ENCODE peak calls at places on chromosome 11, in four cellular contexts. H is colonic mucosa, R is A549, Q is psoas muscle. U is an unnamed sample. For H3K4me1, the result is how much of the 10 kb centered on the place peaks cover.

GRCh38 chr11:100855466-100856067 is 168.5 kb downstream of the ARHGAP42 start:
- DNase-seq in H (no peak), Q (no peak), R (peak), U (no peak)

GRCh38 chr11:24794064-24794463 is 297.2 kb downstream of the LUZP2 start:
- DNase-seq in H (no peak), Q (no peak), R (no peak), U (no peak)

GRCh38 chr11:117862019-117862725 is 14.3 kb downstream of the FXYD6 start:
- DNase-seq in H (no peak), Q (no peak), R (no peak), U (no peak)

GRCh38 chr11:64400667-64401066 is 41.7 kb downstream of the RPS6KA4 start:
- DNase-seq in H (no peak), R (no peak), Q (no peak), U (no peak)

GRCh38 chr11:35087648-35088047 is 51.3 kb upstream of the CD44 start:
- DNase-seq in H (no peak), R (no peak), Q (no peak), U (no peak)

GRCh38 chr11:24298126-24298525 is 198.7 kb upstream of the LUZP2 start:
- DNase-seq in Q (no peak), R (no peak), H (no peak), U (no peak)

GRCh38 chr11:71153005-71153395 is 99.4 kb downstream of the SHANK2 start:
- DNase-seq in H (peak), R (peak), Q (no peak), U (no peak)

GRCh38 chr11:111429066-111429506 is 50.0 kb upstream of the POU2AF1 start:
- DNase-seq in Q (peak), H (peak), R (no peak), U (no peak)

GRCh38 chr11:125519865-125520834 is 24.1 kb upstream of the FEZ1 start:
- DNase-seq in R (no peak), H (no peak), Q (no peak), U (no peak)

GRCh38 chr11:99371257-99371656 is 350.5 kb downstream of the CNTN5 start:
- DNase-seq in H (no peak), Q (no peak), R (no peak), U (no peak)

GRCh38 chr11:2321311-2321683 is 19.5 kb downstream of the TSPAN32 start:
- DNase-seq in H (no peak), R (no peak), Q (no peak), U (no peak)

GRCh38 chr11:10539339-10539738 is 1.6 kb downstream of the RNF141 start:
- DNase-seq in H (no peak), R (peak), Q (no peak), U (no peak)

GRCh38 chr11:94028436-94028835 is 7.3 kb downstream of the HEPHL1 start:
- DNase-seq in H (no peak), R (no peak), Q (no peak), U (no peak)

GRCh38 chr11:112725636-112726035 is 235.6 kb upstream of the NCAM1 start:
- DNase-seq in R (no peak), H (no peak), Q (no peak), U (no peak)

GRCh38 chr11:105206633-105207032 is 67.1 kb upstream of the CARD18 start:
- DNase-seq in H (no peak), Q (no peak), R (no peak), U (no peak)

GRCh38 chr11:33598426-33599069 is 102.1 kb downstream of the C11orf91 start:
- DNase-seq in Q (no peak), R (no peak), H (no peak), U (no peak)

GRCh38 chr11:133907841-133908241 is 48.9 kb downstream of the IGSF9B start:
- DNase-seq in Q (no peak), H (no peak), R (no peak), U (no peak)

GRCh38 chr11:118633979-118634378 is 26.6 kb downstream of the PHLDB1 start:
- DNase-seq in R (no peak), Q (no peak), H (no peak), U (no peak)

GRCh38 chr11:73246303-73246702 is 25.8 kb upstream of the P2RY6 start:
- DNase-seq in Q (no peak), R (no peak), H (no peak), U (no peak)

GRCh38 chr11:75469785-75470405 is 36.9 kb upstream of the KLHL35 start:
- DNase-seq in H (no peak), Q (no peak), R (no peak), U (no peak)

GRCh38 chr11:39810358-39810757 is 1649.1 kb downstream of the LRRC4C start:
- DNase-seq in Q (no peak), H (no peak), R (no peak), U (no peak)

GRCh38 chr11:126491092-126491491 is 135.6 kb downstream of the ST3GAL4 start:
- DNase-seq in Q (no peak), H (no peak), R (no peak), U (no peak)

GRCh38 chr11:7548659-7549283 is 35.0 kb downstream of the PPFIBP2 start:
- DNase-seq in H (peak), R (no peak), Q (no peak), U (no peak)

GRCh38 chr11:86484164-86484794 is 109.6 kb downstream of the CCDC81 start:
- DNase-seq in R (peak), Q (peak), H (no peak), U (peak)

GRCh38 chr11:35242412-35242811 is 103.4 kb downstream of the CD44 start:
- DNase-seq in Q (no peak), H (no peak), R (no peak), U (no peak)

GRCh38 chr11:34655335-34656008 is 34.6 kb downstream of the EHF start:
- DNase-seq in H (no peak), R (no peak), Q (no peak), U (no peak)

GRCh38 chr11:122215244-122215992 is 99.4 kb upstream of the BLID start:
- DNase-seq in H (peak), R (peak), Q (peak), U (peak)

GRCh38 chr11:57648791-57649735 is 649 bp downstream of the YPEL4 start:
- DNase-seq in R (no peak), H (no peak), Q (no peak), U (no peak)

GRCh38 chr11:117045196-117045595 is 53.0 kb downstream of the SIK3 start:
- DNase-seq in Q (no peak), R (no peak), H (peak), U (no peak)

GRCh38 chr11:47394322-47395224 is 13.8 kb upstream of the SLC39A13 start:
- DNase-seq in H (no peak), R (no peak), Q (peak), U (peak)

GRCh38 chr11:122851366-122852011 is 13.2 kb downstream of the CRTAM start:
- DNase-seq in Q (no peak), R (no peak), H (no peak), U (no peak)

GRCh38 chr11:120686516-120686915 is 175.0 kb downstream of the GRIK4 start:
- DNase-seq in H (no peak), R (no peak), Q (no peak), U (no peak)

GRCh38 chr11:123696183-123696582 is 41.8 kb upstream of the SCN3B start:
- DNase-seq in H (no peak), R (no peak), Q (no peak), U (no peak)

GRCh38 chr11:70717961-70718595 is 319.7 kb downstream of the CTTN start:
- DNase-seq in Q (no peak), H (no peak), R (no peak), U (no peak)

GRCh38 chr11:93028959-93029536 is 59.6 kb downstream of the MTNR1B start:
- DNase-seq in Q (no peak), H (no peak), R (no peak), U (no peak)

GRCh38 chr11:33329705-33330329 is 72.6 kb downstream of the HIPK3 start:
- DNase-seq in H (peak), R (peak), Q (no peak), U (peak)

GRCh38 chr11:45161252-45162063 is 15.0 kb downstream of the PRDM11 start:
- DNase-seq in Q (peak), H (no peak), R (no peak), U (peak)

GRCh38 chr11:116046127-116046526 is 541.9 kb upstream of the CADM1 start:
- DNase-seq in H (no peak), Q (no peak), R (no peak), U (no peak)

GRCh38 chr11:105046898-105047579 is 1.9 kb upstream of the CARD16 start:
- DNase-seq in H (peak), R (peak), Q (no peak), U (no peak)

DNA sequence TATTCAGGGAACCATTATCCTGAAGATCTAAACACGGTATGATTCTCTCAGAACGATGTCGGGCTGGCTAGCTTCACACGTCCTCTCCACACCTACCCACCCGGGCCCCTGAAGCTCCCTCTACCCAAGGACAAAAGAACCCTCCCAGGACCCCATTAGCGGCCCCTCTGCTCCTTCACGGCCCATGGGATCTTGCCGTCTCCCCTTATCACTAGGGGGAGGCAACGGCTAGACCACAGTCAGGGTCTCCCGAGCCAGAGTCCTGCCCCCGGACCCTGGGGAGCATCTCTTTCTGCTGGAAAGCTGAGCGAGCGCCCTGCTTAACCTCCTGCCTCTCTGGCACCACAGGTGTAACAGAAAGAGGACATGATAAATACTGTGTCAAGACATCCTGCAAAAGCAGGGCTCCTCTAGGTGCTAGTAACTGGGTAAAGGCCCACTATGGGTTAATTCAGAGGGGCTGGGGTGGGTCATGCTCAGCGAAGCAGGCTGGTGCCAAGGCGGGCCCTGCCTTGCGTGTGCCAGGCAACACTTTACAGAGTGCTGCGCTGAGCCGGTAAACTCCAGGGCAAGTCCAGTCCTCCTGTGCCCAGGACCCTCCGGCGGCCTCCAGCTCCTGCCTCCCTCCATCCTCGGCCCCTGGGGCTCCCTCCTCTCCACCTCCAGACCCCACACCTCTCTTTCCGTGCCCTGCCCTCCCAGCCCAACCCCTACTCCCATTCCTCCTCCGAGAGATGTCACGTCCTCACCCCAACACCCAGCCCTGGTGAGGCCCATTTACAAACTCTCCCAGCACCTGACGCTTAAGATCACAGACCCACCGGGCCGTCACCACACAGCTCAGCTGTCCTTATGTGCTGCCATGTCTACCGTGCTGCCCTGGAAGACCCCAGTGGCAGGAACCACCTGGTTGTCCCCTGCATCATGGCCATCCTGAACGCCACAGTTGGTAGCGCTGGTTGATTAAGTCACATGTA is 3.0 kb downstream of the TOLLIP start:
- DNase-seq in H (no peak), R (no peak), Q (no peak), U (no peak)
- H3K4me1 ChIP-seq in H (under half), R (under half), Q (half or more), U (under half)

GRCh38 chr11:109654091-109654490 is 232.1 kb downstream of the C11orf87 start:
- DNase-seq in Q (no peak), H (no peak), R (no peak), U (no peak)

GRCh38 chr11:109658169-109658568 is 236.2 kb downstream of the C11orf87 start:
- DNase-seq in R (no peak), H (no peak), Q (no peak), U (no peak)
- H3K27ac ChIP-seq in R (no peak), H (no peak), Q (no peak), U (no peak)

DNA sequence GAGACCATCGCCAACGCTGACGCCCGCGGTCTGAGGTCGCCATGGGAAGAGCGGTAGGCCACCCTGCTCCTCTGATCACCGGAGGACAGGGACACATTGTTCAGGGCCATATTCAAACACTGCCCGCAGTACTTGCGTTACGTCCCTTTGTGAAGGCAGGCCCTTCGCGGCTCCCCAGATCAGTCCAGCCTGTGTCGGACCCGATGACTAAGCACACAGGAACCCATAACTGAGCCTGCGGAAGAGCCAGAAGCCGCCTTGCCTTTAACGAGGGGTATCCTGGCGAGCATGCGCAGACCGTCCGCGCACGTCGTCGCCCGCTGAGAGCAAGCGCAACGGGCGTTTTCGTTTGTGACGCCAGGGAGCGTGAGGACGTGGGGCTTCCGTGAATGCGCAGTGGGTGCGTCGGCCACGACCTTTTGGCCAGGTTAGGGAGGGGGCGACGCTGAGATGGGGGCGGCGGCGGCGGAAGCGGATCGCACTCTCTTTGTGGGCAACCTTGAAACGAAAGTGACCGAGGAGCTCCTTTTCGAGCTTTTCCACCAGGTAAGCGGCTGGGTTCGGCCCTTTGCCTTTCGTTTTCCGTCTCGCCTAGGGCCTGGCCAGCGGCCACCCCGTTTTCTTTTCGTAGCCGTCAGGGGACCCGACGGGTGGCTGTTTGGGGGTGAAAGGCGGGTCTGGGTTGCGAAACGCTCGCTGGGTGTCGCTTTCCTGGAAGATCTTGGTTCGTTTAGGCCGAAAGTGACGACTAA is at the start of the genes C11orf71 and RBM7:
- DNase-seq in Q (peak), H (peak), R (peak), U (peak)
- TF ChIP-seq CTCF in Q (no peak), H (no peak), R (no peak), U (no peak)

GRCh38 chr11:15113381-15113780 is 1.3 kb upstream of the INSC start:
- DNase-seq in Q (no peak), R (no peak), H (no peak), U (no peak)

GRCh38 chr11:15108592-15109130 is 6.1 kb upstream of the INSC start:
- DNase-seq in Q (no peak), R (no peak), H (no peak), U (no peak)

GRCh38 chr11:15109602-15110001 is 5.1 kb upstream of the INSC start:
- DNase-seq in H (no peak), R (no peak), Q (no peak), U (no peak)

GRCh38 chr11:15107730-15108515 is 6.8 kb upstream of the INSC start:
- DNase-seq in Q (no peak), H (no peak), R (no peak), U (no peak)

DNA sequence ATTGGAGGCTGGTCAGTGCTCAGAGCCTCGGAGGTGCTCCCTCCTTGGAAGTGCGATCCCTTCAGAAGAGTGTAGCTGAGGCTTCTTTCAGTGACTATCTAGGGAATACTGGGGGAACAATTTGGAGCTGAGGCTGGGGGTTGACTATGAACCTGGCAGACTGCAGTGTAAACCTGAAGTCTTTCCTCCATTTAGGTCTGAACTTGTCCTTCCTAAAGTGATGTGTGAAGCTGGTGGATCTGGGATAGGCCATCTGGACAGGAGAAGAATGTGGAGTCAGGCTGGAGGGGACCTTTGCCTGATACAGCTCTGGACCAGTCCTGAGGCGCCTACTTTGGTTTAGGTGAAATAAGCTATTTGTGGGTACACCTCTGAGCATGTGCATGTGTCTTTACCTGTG is 3.5 kb upstream of the INSC start:
- DNase-seq in Q (no peak), R (no peak), H (no peak), U (no peak)
- H3K4me1 ChIP-seq in Q (under half), R (under half), H (under half), U (under half)

GRCh38 chr11:36713715-36714114 is 115.7 kb upstream of the RAG2 start:
- DNase-seq in H (no peak), R (no peak), Q (no peak), U (no peak)

GRCh38 chr11:36719708-36720107 is 121.7 kb upstream of the RAG2 start:
- DNase-seq in Q (no peak), H (no peak), R (no peak), U (no peak)

GRCh38 chr11:36718481-36718880 is 120.4 kb upstream of the RAG2 start:
- DNase-seq in H (no peak), R (no peak), Q (no peak), U (no peak)
- H3K27ac ChIP-seq in H (no peak), R (no peak), Q (no peak), U (no peak)